ENCODE peak calls at places on chromosome X, in four cellular contexts. A is endothelial cell, R is NCI-H1436, X is A549. T is an unnamed sample.

GRCh38 chrX:75784689-75785491 is at the start of gene MAGEE2:
- DNase-seq in A (no peak), R (no peak), X (no peak), T (no peak)

GRCh38 chrX:10618911-10619310 is 1.5 kb downstream of the MID1 start:
- DNase-seq in A (no peak), R (no peak), X (no peak), T (peak)

GRCh38 chrX:124994404-124994803 is 325.3 kb upstream of the TEX13C start:
- DNase-seq in A (no peak), R (no peak), X (no peak), T (no peak)

GRCh38 chrX:10399152-10399741 is 221.1 kb downstream of the MID1 start:
- DNase-seq in A (no peak), R (no peak), X (no peak), T (no peak)

GRCh38 chrX:41733939-41734338 is 10.0 kb downstream of the GPR82 start:
- DNase-seq in A (no peak), R (no peak), X (no peak), T (no peak)

GRCh38 chrX:16873106-16873505 is 2.9 kb upstream of the RBBP7 start:
- DNase-seq in A (no peak), R (no peak), X (no peak), T (no peak)

GRCh38 chrX:53939127-53939526 is 105.1 kb downstream of the PHF8 start:
- DNase-seq in A (no peak), R (no peak), X (no peak), T (no peak)

GRCh38 chrX:40527543-40527942 is 53.2 kb upstream of the ATP6AP2 start:
- DNase-seq in A (no peak), R (no peak), X (no peak), T (no peak)

GRCh38 chrX:151896734-151897474 is 15.8 kb upstream of the MAGEA4 start:
- DNase-seq in A (no peak), R (no peak), X (no peak), T (peak)

GRCh38 chrX:86002076-86002896 is 45.1 kb downstream of the CHM start:
- DNase-seq in A (peak), R (no peak), X (no peak), T (peak)

GRCh38 chrX:2782778-2783177 is 30.9 kb downstream of the XG start:
- DNase-seq in A (no peak), R (no peak), X (no peak), T (no peak)

GRCh38 chrX:110791206-110791605 is 4.4 kb downstream of the CHRDL1 start:
- DNase-seq in A (no peak), R (no peak), X (no peak), T (no peak)